ENCODE peak calls at places on chromosomes 3 and 15, in six cellular contexts. A, K, Y, N, J and S are unnamed samples.

GRCh38 chr3:61730058-61730457 is 168.7 kb downstream of the PTPRG start:
- DNase-seq in N (no peak), A (no peak), K (no peak), Y (no peak), J (no peak), S (no peak)

GRCh38 chr3:143601738-143602480 is 246.4 kb downstream of the SLC9A9 start:
- DNase-seq in K (no peak), N (no peak), J (no peak), Y (no peak), A (peak), S (no peak)

GRCh38 chr15:71945012-71945411 is 134.7 kb downstream of the NR2E3 start:
- DNase-seq in N (no peak), K (peak), J (no peak), A (no peak), Y (no peak), S (no peak)

GRCh38 chr3:140276698-140277097 is 341.7 kb downstream of the CLSTN2 start:
- DNase-seq in J (peak), Y (peak), K (peak), A (no peak), N (peak), S (peak)

GRCh38 chr3:56894912-56895431 is 93.2 kb upstream of the ARHGEF3 start:
- DNase-seq in J (no peak), N (peak), K (peak), Y (no peak), A (peak), S (no peak)

GRCh38 chr15:92463352-92463751 is 69.7 kb downstream of the ST8SIA2 start:
- DNase-seq in K (no peak), J (no peak), N (no peak), Y (no peak), A (no peak), S (no peak)

GRCh38 chr3:48856469-48856868 is 8.8 kb upstream of the PRKAR2A start:
- DNase-seq in Y (no peak), J (no peak), A (no peak), N (no peak), K (no peak), S (no peak)

GRCh38 chr3:174440350-174440716 is 418.8 kb upstream of the NAALADL2 start:
- DNase-seq in A (peak), J (peak), N (no peak), Y (peak), K (peak), S (peak)